ENCODE peak calls at places on chromosomes 16 and 17, in nine cellular contexts. P is NCI-H446; Q is HS-27A; Z is Calu3; D is stimulated activated effector memory CD8-positive, alpha-beta T cell treated with anti-CD3 and anti-CD28 coated beads, Interleukin-12 subunit alpha, Interleukin-12 subunit beta, amount 100 ng/mL, for 72 hours; J is GM23338; B is T-cell; G is GM10248; V is effector memory CD4-positive, alpha-beta T cell. K is an unnamed sample.

GRCh38 chr16:63385714-63386113 is 1349.5 kb upstream of the CDH8 start:
- DNase-seq in P (no peak), Q (no peak), Z (no peak), D (no peak), J (no peak), B (no peak), G (no peak), V (no peak), K (no peak)

GRCh38 chr17:42180411-42180921 is 476 bp downstream of the KCNH4 start:
- DNase-seq in P (no peak), Q (no peak), Z (no peak), D (no peak), J (peak; percentile 64), B (no peak), G (no peak), V (no peak), K (no peak)

GRCh38 chr17:290121-290521 is 62.5 kb downstream of the RPH3AL start:
- DNase-seq in P (no peak), Q (no peak), Z (no peak), D (no peak), J (no peak), B (no peak), G (no peak), V (no peak), K (no peak)

GRCh38 chr16:7057458-7057857 is 275.2 kb upstream of the RBFOX1 start:
- DNase-seq in P (no peak), Q (no peak), Z (no peak), D (no peak), J (no peak), B (no peak), G (no peak), V (no peak), K (no peak)

GRCh38 chr16:63684702-63685101 is 1437.2 kb downstream of the CDH11 start:
- DNase-seq in P (no peak), Q (no peak), Z (no peak), D (no peak), J (peak; percentile 37), B (no peak), G (no peak), V (no peak), K (no peak)

GRCh38 chr17:15381707-15382106 is 40.3 kb upstream of the TEKT3 start:
- DNase-seq in P (no peak), Q (no peak), Z (no peak), D (no peak), J (no peak), B (no peak), G (no peak), V (no peak), K (no peak)

GRCh38 chr16:56191807-56192643 is 736 bp downstream of the GNAO1 start:
- DNase-seq in P (no peak), Q (no peak), Z (no peak), D (no peak), J (peak; percentile 32), B (no peak), G (no peak), V (no peak), K (no peak)

GRCh38 chr16:27813591-27813990 is 249.9 kb downstream of the GSG1L start:
- DNase-seq in P (no peak), Q (no peak), Z (no peak), D (no peak), J (no peak), B (no peak), G (no peak), V (no peak), K (no peak)

GRCh38 chr16:57592591-57593003 is 35.8 kb upstream of the ADGRG1 start:
- DNase-seq in P (no peak), Q (no peak), Z (no peak), D (peak; percentile 66), J (no peak), B (peak; percentile 60), G (no peak), V (peak; percentile 36), K (no peak)

GRCh38 chr17:1460233-1460632 is 4.2 kb upstream of the CRK start:
- DNase-seq in P (no peak), Q (no peak), Z (peak; percentile 58), D (no peak), J (no peak), B (no peak), G (no peak), V (no peak), K (peak; percentile 45)

GRCh38 chr16:22318690-22319358 is 21.6 kb downstream of the POLR3E start:
- DNase-seq in P (no peak), Q (no peak), Z (peak; percentile 78), D (peak; percentile 54), J (peak; percentile 77), B (peak; percentile 63), G (peak; percentile 51), V (peak; percentile 38), K (peak; percentile 45)

GRCh38 chr17:61908292-61909037 is 19.3 kb downstream of the INTS2 start:
- DNase-seq in P (no peak), Q (no peak), Z (no peak), D (no peak), J (no peak), B (no peak), G (no peak), V (no peak), K (no peak)